ENCODE peak calls at places on chromosome 11, in six cellular contexts. Z is GM12878, H is A673, M is HCT116, K is cardiac muscle cell, X is neural progenitor cell. A is an unnamed sample.

GRCh38 chr11:46930089-46930488 is 6.5 kb upstream of the CSTPP1 start:
- DNase-seq in Z (no peak), H (no peak), M (no peak), K (no peak), X (no peak), A (no peak)

GRCh38 chr11:12810497-12810896 is 136.3 kb downstream of the TEAD1 start:
- DNase-seq in Z (no peak), H (no peak), M (no peak), K (no peak), X (no peak), A (no peak)

GRCh38 chr11:131025421-131026126 is 109.3 kb upstream of the SNX19 start:
- DNase-seq in Z (peak; percentile 28), H (no peak), M (no peak), K (peak; percentile 17), X (no peak), A (no peak)

GRCh38 chr11:112042161-112042960 is 17.2 kb downstream of the DLAT start:
- DNase-seq in Z (no peak), H (peak; percentile 33), M (peak; percentile 64), K (no peak), X (no peak), A (no peak)

GRCh38 chr11:63868399-63869064 is 29.6 kb downstream of the MARK2 start:
- DNase-seq in Z (no peak), H (no peak), M (no peak), K (no peak), X (no peak), A (no peak)

GRCh38 chr11:102883132-102883531 is 8.3 kb upstream of the MMP12 start:
- DNase-seq in Z (no peak), H (no peak), M (no peak), K (no peak), X (no peak), A (no peak)

GRCh38 chr11:28697920-28698827 is 590.0 kb downstream of the METTL15 start:
- DNase-seq in Z (no peak), H (peak; percentile 93), M (peak; percentile 46), K (peak; percentile 76), X (peak; percentile 84), A (no peak)

GRCh38 chr11:2738551-2739431 is 39.0 kb upstream of the KCNQ1OT1 start:
- DNase-seq in Z (no peak), H (no peak), M (no peak), K (no peak), X (no peak), A (no peak)

GRCh38 chr11:11975201-11976092 is 33.0 kb downstream of the DKK3 start:
- DNase-seq in Z (no peak), H (peak; percentile 64), M (no peak), K (no peak), X (no peak), A (no peak)

GRCh38 chr11:33804471-33804870 is 30.2 kb upstream of the FBXO3 start:
- DNase-seq in Z (no peak), H (peak; percentile 59), M (no peak), K (no peak), X (no peak), A (no peak)

GRCh38 chr11:33475999-33476398 is 218.8 kb downstream of the HIPK3 start:
- DNase-seq in Z (no peak), H (peak; percentile 79), M (no peak), K (peak; percentile 59), X (no peak), A (no peak)

GRCh38 chr11:117037952-117038350 is 60.3 kb downstream of the SIK3 start:
- DNase-seq in Z (no peak), H (no peak), M (no peak), K (no peak), X (no peak), A (no peak)

GRCh38 chr11:117878314-117878938 is 2.0 kb upstream of the FXYD6 start:
- DNase-seq in Z (no peak), H (no peak), M (no peak), K (no peak), X (no peak), A (no peak)

GRCh38 chr11:64900263-64900678 is 16.7 kb downstream of the ATG2A start:
- DNase-seq in Z (no peak), H (no peak), M (no peak), K (no peak), X (no peak), A (no peak)

GRCh38 chr11:102802341-102802740 is 4.4 kb upstream of the MMP1 start:
- DNase-seq in Z (no peak), H (no peak), M (no peak), K (no peak), X (no peak), A (no peak)

GRCh38 chr11:95655544-95655943 is 134.0 kb downstream of the FAM76B start:
- DNase-seq in Z (no peak), H (peak; percentile 12), M (no peak), K (no peak), X (no peak), A (no peak)

GRCh38 chr11:95653099-95653498 is 136.5 kb downstream of the FAM76B start:
- DNase-seq in Z (no peak), H (no peak), M (no peak), K (no peak), X (no peak), A (no peak)

GRCh38 chr11:95650271-95650670 is 139.3 kb downstream of the FAM76B start:
- DNase-seq in Z (no peak), H (no peak), M (no peak), K (no peak), X (peak; percentile 21), A (no peak)

GRCh38 chr11:95647805-95648379 is 141.7 kb downstream of the FAM76B start:
- DNase-seq in Z (no peak), H (no peak), M (no peak), K (no peak), X (no peak), A (no peak)

DNA sequence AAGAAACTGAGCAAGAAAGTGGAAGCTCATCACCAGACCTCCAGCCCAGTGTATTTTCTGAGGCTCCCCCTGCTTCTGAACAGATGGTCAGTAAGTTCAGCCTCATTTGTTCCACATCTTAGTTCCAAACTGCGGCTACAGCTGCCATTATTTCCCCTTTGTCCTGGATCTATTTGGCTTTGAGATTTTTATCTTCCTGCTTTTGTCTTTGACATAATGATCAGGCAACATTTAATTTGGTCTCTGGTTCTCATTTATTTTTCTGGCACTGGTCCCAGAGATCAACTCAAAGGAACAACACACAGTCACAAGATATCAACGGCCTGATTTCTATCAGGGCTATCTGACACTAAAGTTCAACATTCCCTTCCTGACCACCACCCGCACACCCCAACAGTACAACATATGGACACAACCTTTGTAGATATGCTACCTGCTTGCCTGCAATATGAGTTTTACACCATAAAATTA is 137.5 kb downstream of the FAM76B start:
- DNase-seq in Z (no peak), H (no peak), M (no peak), K (no peak), X (no peak), A (no peak)
- H3K27ac ChIP-seq in Z (no peak overlapping the region), H (no peak overlapping the region), M (no peak overlapping the region), K (no peak overlapping the region), X (no peak overlapping the region), A (no peak overlapping the region)

DNA sequence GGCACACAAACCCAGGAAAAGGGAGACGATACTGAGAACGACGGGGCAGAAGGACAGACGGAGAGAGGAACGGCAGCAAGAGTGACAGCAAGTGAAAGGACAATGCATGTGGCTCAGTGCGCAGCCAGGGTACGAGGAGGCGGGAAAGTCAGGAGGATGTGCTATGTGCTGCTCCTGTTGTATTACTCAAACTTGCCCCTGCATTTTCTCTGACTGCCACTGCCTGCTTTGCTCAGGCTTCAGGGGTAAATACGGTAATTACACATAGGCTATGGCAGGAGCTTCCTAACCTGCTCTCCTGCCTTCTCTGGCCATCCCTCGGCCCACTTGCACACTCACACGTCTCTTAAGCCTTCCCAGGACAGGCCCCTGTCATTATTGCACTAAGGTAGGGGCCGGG is 94.8 kb downstream of the FEZ1 start:
- DNase-seq in Z (no peak), H (no peak), M (no peak), K (no peak), X (no peak), A (no peak)
- H3K9me3 ChIP-seq in Z (no peaks in the 10 kb centered on the region), H (no peaks in the 10 kb centered on the region), M (no peaks in the 10 kb centered on the region), K (no peaks in the 10 kb centered on the region), X (no peaks in the 10 kb centered on the region), A (no peaks in the 10 kb centered on the region)

GRCh38 chr11:69216609-69217008 is 60.9 kb downstream of the SMIM38 start:
- DNase-seq in Z (no peak), H (no peak), M (no peak), K (no peak), X (no peak), A (no peak)

GRCh38 chr11:69215216-69215615 is 59.5 kb downstream of the SMIM38 start:
- DNase-seq in Z (no peak), H (no peak), M (no peak), K (no peak), X (no peak), A (no peak)

GRCh38 chr11:69217276-69218105 is 61.8 kb downstream of the SMIM38 start:
- DNase-seq in Z (no peak), H (no peak), M (no peak), K (no peak), X (no peak), A (no peak)

GRCh38 chr11:69213964-69214363 is 58.2 kb downstream of the SMIM38 start:
- DNase-seq in Z (no peak), H (no peak), M (no peak), K (no peak), X (no peak), A (no peak)

GRCh38 chr11:69215784-69216415 is 60.2 kb downstream of the SMIM38 start:
- DNase-seq in Z (no peak), H (no peak), M (no peak), K (no peak), X (no peak), A (no peak)
- H3K4me3 ChIP-seq in Z (no peak overlapping the region), H (no peak overlapping the region), M (no peak overlapping the region), K (no peak overlapping the region), X (no peak overlapping the region), A (no peak overlapping the region)

GRCh38 chr11:124753207-124753606 is 1.2 kb upstream of the VSIG2 start:
- DNase-seq in Z (no peak), H (no peak), M (no peak), K (no peak), X (no peak), A (no peak)

GRCh38 chr11:124753624-124754023 is 1.6 kb upstream of the VSIG2 start:
- DNase-seq in Z (no peak), H (no peak), M (no peak), K (no peak), X (no peak), A (no peak)

GRCh38 chr11:124751741-124752470 is at the start of gene VSIG2:
- DNase-seq in Z (no peak), H (no peak), M (no peak), K (no peak), X (no peak), A (no peak)

GRCh38 chr11:124751391-124751740 is 689 bp downstream of the VSIG2 start:
- DNase-seq in Z (no peak), H (no peak), M (no peak), K (no peak), X (no peak), A (no peak)

DNA sequence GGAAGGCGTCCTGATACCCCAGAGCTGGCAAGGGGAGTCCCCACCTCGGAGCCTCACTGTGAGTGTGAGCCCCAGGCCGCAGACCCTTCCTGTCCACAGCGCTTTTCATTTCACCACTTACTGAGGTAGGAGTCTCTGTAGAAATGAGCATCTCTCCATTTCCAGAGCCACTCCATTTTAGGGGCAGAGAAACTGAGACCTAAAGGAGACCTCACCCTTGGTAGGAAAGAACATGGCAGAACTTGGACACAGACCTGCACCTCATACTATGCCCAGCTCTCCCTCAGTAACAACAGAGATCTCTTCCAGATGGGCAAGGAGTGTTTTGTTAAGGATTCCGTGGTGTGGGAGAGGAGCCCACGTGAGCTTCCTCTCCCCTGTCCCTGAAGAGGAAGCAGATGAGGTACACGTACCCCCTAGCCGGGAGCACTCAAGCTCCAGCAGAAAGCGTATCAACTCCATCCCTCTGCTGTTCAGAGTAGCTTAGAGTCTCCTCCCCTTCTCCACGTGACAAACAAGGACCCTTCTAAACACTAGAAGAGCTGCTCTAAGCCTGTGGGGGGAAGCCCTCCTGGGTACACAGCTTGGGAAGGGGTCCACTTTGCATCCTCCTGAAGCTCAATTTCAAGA is 531 bp upstream of the VSIG2 start:
- DNase-seq in Z (no peak), H (no peak), M (no peak), K (no peak), X (no peak), A (no peak)
- H3K27ac ChIP-seq in Z (no peak overlapping the region), H (no peak overlapping the region), M (no peak overlapping the region), K (no peak overlapping the region), X (no peak overlapping the region), A (no peak overlapping the region)